ENCODE peak calls at places on chromosome X, in six cellular contexts. One of them, this sample, is unnamed.
A peak's percentile ranks its signal among the peaks of the same experiment; 100 is the strongest.

GRCh38 chrX:71637253-71637618 is 18.9 kb upstream of the CXCR3 start:
- DNase-seq in RWPE2: no peak
- DNase-seq in upper lobe of left lung: no peak
- DNase-seq in nephron progenitor cell: no peak
- DNase-seq in Panc1: no peak
- DNase-seq in AG04450: no peak
- DNase-seq in this sample: no peak

GRCh38 chrX:17738002-17738713 is 865 bp downstream of the SCML1 start:
- DNase-seq in RWPE2: no peak
- DNase-seq in upper lobe of left lung: peak; percentile 54
- DNase-seq in nephron progenitor cell: peak; percentile 53
- DNase-seq in Panc1: no peak
- DNase-seq in AG04450: no peak
- DNase-seq in this sample: no peak

GRCh38 chrX:150887906-150888465 is 10.5 kb downstream of the CD99L2 start:
- DNase-seq in RWPE2: no peak
- DNase-seq in upper lobe of left lung: no peak
- DNase-seq in nephron progenitor cell: no peak
- DNase-seq in Panc1: no peak
- DNase-seq in AG04450: no peak
- DNase-seq in this sample: no peak

GRCh38 chrX:38817004-38817703 is 15.9 kb downstream of the MID1IP1 start:
- DNase-seq in RWPE2: no peak
- DNase-seq in upper lobe of left lung: peak; percentile 46
- DNase-seq in nephron progenitor cell: peak; percentile 3
- DNase-seq in Panc1: no peak
- DNase-seq in AG04450: no peak
- DNase-seq in this sample: no peak

GRCh38 chrX:40809210-40809609 is 73.9 kb upstream of the MED14 start:
- DNase-seq in RWPE2: no peak
- DNase-seq in upper lobe of left lung: no peak
- DNase-seq in nephron progenitor cell: no peak
- DNase-seq in Panc1: no peak
- DNase-seq in AG04450: no peak
- DNase-seq in this sample: no peak

GRCh38 chrX:132836471-132836870 is 122.0 kb downstream of the HS6ST2 start:
- DNase-seq in RWPE2: no peak
- DNase-seq in upper lobe of left lung: no peak
- DNase-seq in nephron progenitor cell: no peak
- DNase-seq in Panc1: no peak
- DNase-seq in AG04450: no peak
- DNase-seq in this sample: no peak

GRCh38 chrX:120120223-120120622 is 4.5 kb upstream of the RHOXF1 start:
- DNase-seq in RWPE2: no peak
- DNase-seq in upper lobe of left lung: peak; percentile 78
- DNase-seq in nephron progenitor cell: no peak
- DNase-seq in Panc1: no peak
- DNase-seq in AG04450: no peak
- DNase-seq in this sample: no peak

GRCh38 chrX:39835241-39835640 is 262.5 kb downstream of the BCOR start:
- DNase-seq in RWPE2: no peak
- DNase-seq in upper lobe of left lung: no peak
- DNase-seq in nephron progenitor cell: no peak
- DNase-seq in Panc1: no peak
- DNase-seq in AG04450: no peak
- DNase-seq in this sample: no peak

GRCh38 chrX:100484971-100485370 is 74.9 kb upstream of the PCDH19 start:
- DNase-seq in RWPE2: no peak
- DNase-seq in upper lobe of left lung: no peak
- DNase-seq in nephron progenitor cell: no peak
- DNase-seq in Panc1: no peak
- DNase-seq in AG04450: no peak
- DNase-seq in this sample: no peak

GRCh38 chrX:17655232-17656034 is 81.9 kb upstream of the SCML1 start:
- DNase-seq in RWPE2: no peak
- DNase-seq in upper lobe of left lung: no peak
- DNase-seq in nephron progenitor cell: peak; percentile 56
- DNase-seq in Panc1: no peak
- DNase-seq in AG04450: no peak
- DNase-seq in this sample: no peak

GRCh38 chrX:72498782-72499181 is 73.9 kb downstream of the HDAC8 start:
- DNase-seq in RWPE2: no peak
- DNase-seq in upper lobe of left lung: no peak
- DNase-seq in nephron progenitor cell: no peak
- DNase-seq in Panc1: no peak
- DNase-seq in AG04450: no peak
- DNase-seq in this sample: no peak

GRCh38 chrX:141278306-141278705 is 36.0 kb upstream of the SPANXC start:
- DNase-seq in RWPE2: no peak
- DNase-seq in upper lobe of left lung: no peak
- DNase-seq in nephron progenitor cell: peak; percentile 10
- DNase-seq in Panc1: no peak
- DNase-seq in AG04450: no peak
- DNase-seq in this sample: no peak
- TF ChIP-seq CTCF in RWPE2: peak; percentile 48
- TF ChIP-seq CTCF in upper lobe of left lung: no peak
- TF ChIP-seq CTCF in nephron progenitor cell: peak; percentile 58
- TF ChIP-seq CTCF in Panc1: peak; percentile 76
- TF ChIP-seq CTCF in AG04450: peak; percentile 63
- TF ChIP-seq CTCF in this sample: peak; percentile 78

GRCh38 chrX:134294548-134294947 is 57.6 kb downstream of the CCDC160 start:
- DNase-seq in RWPE2: no peak
- DNase-seq in upper lobe of left lung: no peak
- DNase-seq in nephron progenitor cell: no peak
- DNase-seq in Panc1: no peak
- DNase-seq in AG04450: no peak
- DNase-seq in this sample: no peak
- TF ChIP-seq CTCF in RWPE2: peak; percentile 38
- TF ChIP-seq CTCF in upper lobe of left lung: no peak
- TF ChIP-seq CTCF in nephron progenitor cell: peak; percentile 13
- TF ChIP-seq CTCF in Panc1: peak; percentile 34
- TF ChIP-seq CTCF in AG04450: peak; percentile 40
- TF ChIP-seq CTCF in this sample: peak; percentile 78

GRCh38 chrX:10265775-10266174 is 109.0 kb downstream of the CLCN4 start:
- DNase-seq in RWPE2: no peak
- DNase-seq in upper lobe of left lung: no peak
- DNase-seq in nephron progenitor cell: no peak
- DNase-seq in Panc1: no peak
- DNase-seq in AG04450: no peak
- DNase-seq in this sample: no peak
- TF ChIP-seq CTCF in RWPE2: no peak
- TF ChIP-seq CTCF in upper lobe of left lung: no peak
- TF ChIP-seq CTCF in nephron progenitor cell: no peak
- TF ChIP-seq CTCF in Panc1: no peak
- TF ChIP-seq CTCF in AG04450: no peak
- TF ChIP-seq CTCF in this sample: no peak

GRCh38 chrX:74231625-74232024 is 72.4 kb upstream of the ZCCHC13 start:
- DNase-seq in RWPE2: no peak
- DNase-seq in upper lobe of left lung: no peak
- DNase-seq in nephron progenitor cell: no peak
- DNase-seq in Panc1: no peak
- DNase-seq in AG04450: no peak
- DNase-seq in this sample: no peak

GRCh38 chrX:74238771-74239170 is 65.2 kb upstream of the ZCCHC13 start:
- DNase-seq in RWPE2: no peak
- DNase-seq in upper lobe of left lung: no peak
- DNase-seq in nephron progenitor cell: no peak
- DNase-seq in Panc1: no peak
- DNase-seq in AG04450: no peak
- DNase-seq in this sample: no peak

GRCh38 chrX:74230094-74230493 is 73.9 kb upstream of the ZCCHC13 start:
- DNase-seq in RWPE2: no peak
- DNase-seq in upper lobe of left lung: no peak
- DNase-seq in nephron progenitor cell: no peak
- DNase-seq in Panc1: no peak
- DNase-seq in AG04450: no peak
- DNase-seq in this sample: no peak

GRCh38 chrX:74234829-74235228 is 69.2 kb upstream of the ZCCHC13 start:
- DNase-seq in RWPE2: no peak
- DNase-seq in upper lobe of left lung: no peak
- DNase-seq in nephron progenitor cell: no peak
- DNase-seq in Panc1: no peak
- DNase-seq in AG04450: no peak
- DNase-seq in this sample: no peak

DNA sequence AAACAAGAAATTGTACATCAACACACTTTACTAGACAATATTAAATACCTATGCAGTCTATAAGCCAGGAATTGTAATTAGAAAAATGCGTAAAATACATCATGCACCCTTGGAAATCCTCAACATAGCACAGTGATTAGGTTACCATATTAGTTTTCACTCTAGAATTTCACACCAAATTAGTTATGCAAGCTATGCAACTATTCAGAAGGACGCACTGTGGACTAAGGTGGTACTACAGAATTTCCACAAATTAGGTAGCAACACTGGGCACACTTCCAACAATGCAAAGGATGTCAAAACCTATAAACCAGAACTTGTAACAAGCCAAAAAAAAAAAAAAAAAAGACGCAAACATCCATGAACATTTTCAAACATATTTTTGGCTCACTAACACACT is 71.1 kb upstream of the ZCCHC13 start:
- DNase-seq in RWPE2: no peak
- DNase-seq in upper lobe of left lung: no peak
- DNase-seq in nephron progenitor cell: no peak
- DNase-seq in Panc1: no peak
- DNase-seq in AG04450: no peak
- DNase-seq in this sample: no peak
- TF ChIP-seq CTCF in RWPE2: peak; percentile 6
- TF ChIP-seq CTCF in upper lobe of left lung: no peak
- TF ChIP-seq CTCF in nephron progenitor cell: no peak
- TF ChIP-seq CTCF in Panc1: no peak
- TF ChIP-seq CTCF in AG04450: no peak
- TF ChIP-seq CTCF in this sample: peak; percentile 57

GRCh38 chrX:130902783-130903613 is at the start of gene ENOX2:
- DNase-seq in RWPE2: peak; percentile 91
- DNase-seq in upper lobe of left lung: peak; percentile 96
- DNase-seq in nephron progenitor cell: peak; percentile 91
- DNase-seq in Panc1: peak; percentile 85
- DNase-seq in AG04450: peak; percentile 85
- DNase-seq in this sample: peak; percentile 100
- TF ChIP-seq CTCF in RWPE2: no peak
- TF ChIP-seq CTCF in upper lobe of left lung: no peak
- TF ChIP-seq CTCF in nephron progenitor cell: no peak
- TF ChIP-seq CTCF in Panc1: no peak
- TF ChIP-seq CTCF in AG04450: peak; percentile 5
- TF ChIP-seq CTCF in this sample: peak; percentile 8

DNA sequence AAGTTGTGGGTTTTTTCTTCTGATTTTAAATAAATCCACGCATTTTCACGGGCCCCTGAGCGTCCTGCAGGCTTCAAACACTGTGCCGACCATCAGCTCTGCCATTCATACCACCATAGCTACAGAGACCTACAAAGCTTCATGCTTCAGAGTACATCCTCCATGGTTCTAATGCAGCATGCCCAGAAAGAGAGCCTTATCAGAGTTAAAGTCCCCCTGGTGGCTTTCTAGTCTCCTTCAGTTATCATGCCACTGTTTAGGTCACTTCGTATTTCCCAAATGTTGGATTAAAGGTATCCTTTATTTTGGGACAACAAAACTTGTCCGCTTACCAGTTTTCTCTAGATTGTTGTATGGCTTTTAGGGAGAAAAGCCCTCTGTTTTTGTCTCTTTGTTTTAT is 66.7 kb upstream of the VCX2 start:
- DNase-seq in RWPE2: no peak
- DNase-seq in upper lobe of left lung: no peak
- DNase-seq in nephron progenitor cell: no peak
- DNase-seq in Panc1: no peak
- DNase-seq in AG04450: no peak
- DNase-seq in this sample: no peak
- TF ChIP-seq CTCF in RWPE2: no peak
- TF ChIP-seq CTCF in upper lobe of left lung: no peak
- TF ChIP-seq CTCF in nephron progenitor cell: no peak
- TF ChIP-seq CTCF in Panc1: no peak
- TF ChIP-seq CTCF in AG04450: no peak
- TF ChIP-seq CTCF in this sample: no peak

DNA sequence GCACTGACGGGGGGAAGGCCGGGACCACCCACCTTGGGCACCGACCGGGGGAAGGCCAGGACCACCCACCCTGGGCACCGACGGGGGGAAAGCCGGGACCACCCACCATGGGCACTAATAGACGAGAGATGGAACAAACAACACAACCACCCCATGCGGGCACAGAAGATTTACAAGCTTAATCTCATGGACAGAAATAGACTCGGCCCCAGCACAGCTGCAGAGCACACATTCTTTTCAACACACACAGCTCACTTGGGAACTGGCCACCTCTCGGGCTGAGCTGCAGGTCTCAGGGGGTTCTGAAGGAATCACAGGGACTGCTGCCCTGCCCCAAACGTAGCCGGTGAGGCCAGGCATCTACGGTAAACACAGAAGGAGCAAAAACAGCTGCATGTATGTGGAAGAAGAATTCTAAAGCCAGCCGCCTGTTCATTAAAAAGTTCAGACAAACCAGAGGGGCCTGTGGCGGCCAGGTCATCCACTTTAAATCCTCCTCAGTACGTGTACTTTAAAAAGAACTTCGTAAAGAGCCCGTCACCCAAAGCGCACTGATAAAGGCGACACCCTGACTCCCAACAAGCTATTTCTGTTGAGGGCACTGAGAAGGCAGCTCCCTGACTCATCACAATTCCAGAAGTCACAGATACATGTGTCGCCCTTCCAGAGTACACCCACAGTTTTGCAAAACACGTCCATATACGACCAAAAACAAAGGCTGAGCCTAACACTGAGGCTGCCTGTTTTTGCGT is 17.7 kb downstream of the PPP2R3B start:
- DNase-seq in RWPE2: no peak
- DNase-seq in upper lobe of left lung: no peak
- DNase-seq in nephron progenitor cell: no peak
- DNase-seq in Panc1: no peak
- DNase-seq in AG04450: no peak
- DNase-seq in this sample: peak; percentile 66
- TF ChIP-seq CTCF in RWPE2: no peak
- TF ChIP-seq CTCF in upper lobe of left lung: no peak
- TF ChIP-seq CTCF in nephron progenitor cell: no peak
- TF ChIP-seq CTCF in Panc1: no peak
- TF ChIP-seq CTCF in AG04450: no peak
- TF ChIP-seq CTCF in this sample: no peak